ENCODE peak calls at places on chromosomes 11 and 22, in six cellular contexts. E, H, B, N, J and Q are unnamed samples.
A peak's percentile ranks its signal among the peaks of the same experiment; 100 is the strongest.

GRCh38 chr11:125441648-125442410 is 54.2 kb downstream of the FEZ1 start:
- DNase-seq in E (no peak), B (no peak), N (no peak), H (no peak), J (no peak), Q (no peak)

GRCh38 chr22:40183029-40183581 is 5.4 kb downstream of the TNRC6B start:
- DNase-seq in H (no peak), J (peak; percentile 43), E (peak; percentile 42), B (no peak), N (peak; percentile 66), Q (no peak)

GRCh38 chr11:84355911-84356310 is 1069.7 kb upstream of the CCDC90B start:
- DNase-seq in B (no peak), N (no peak), H (no peak), E (no peak), J (no peak), Q (no peak)

GRCh38 chr11:9619004-9619403 is 44.9 kb upstream of the SWAP70 start:
- DNase-seq in E (no peak), H (no peak), J (no peak), N (no peak), B (no peak), Q (no peak)

GRCh38 chr22:45969801-45970464 is 7.0 kb downstream of the WNT7B start:
- DNase-seq in H (no peak), J (no peak), E (no peak), B (no peak), N (no peak), Q (no peak)

GRCh38 chr11:116215471-116216113 is 557.2 kb downstream of the BUD13 start:
- DNase-seq in J (no peak), E (no peak), B (no peak), H (no peak), N (no peak), Q (no peak)

GRCh38 chr22:50226224-50227165 is 18.3 kb downstream of the TUBGCP6 start:
- DNase-seq in H (no peak), N (no peak), E (no peak), B (no peak), J (no peak), Q (no peak)

GRCh38 chr11:76667271-76667818 is 3.2 kb downstream of the LRRC32 start:
- DNase-seq in J (no peak), E (no peak), N (no peak), B (no peak), H (no peak), Q (no peak)

GRCh38 chr22:41913040-41913719 is 1.7 kb downstream of the SHISA8 start:
- DNase-seq in N (no peak), E (no peak), B (no peak), J (no peak), H (no peak), Q (no peak)

GRCh38 chr11:20973959-20974358 is 304.6 kb downstream of the NELL1 start:
- DNase-seq in H (no peak), J (no peak), N (no peak), E (no peak), B (no peak), Q (no peak)

GRCh38 chr22:25775501-25775900 is 33.5 kb downstream of the MYO18B start:
- DNase-seq in N (peak; percentile 59), H (no peak), J (no peak), E (no peak), B (no peak), Q (peak; percentile 69)

GRCh38 chr11:13602844-13603243 is 65.6 kb upstream of the FAR1 start:
- DNase-seq in H (no peak), N (no peak), J (no peak), E (no peak), B (no peak), Q (no peak)

GRCh38 chr11:1047576-1048156 is 11.1 kb upstream of the MUC6 start:
- DNase-seq in B (no peak), J (no peak), H (no peak), E (no peak), N (no peak), Q (no peak)

GRCh38 chr11:6992457-6993431 is 27.4 kb downstream of the ZNF214 start:
- DNase-seq in N (peak; percentile 91), E (no peak), J (no peak), B (no peak), H (no peak), Q (no peak)

GRCh38 chr11:19746081-19746480 is 33.4 kb downstream of the NAV2 start:
- DNase-seq in E (no peak), J (no peak), B (no peak), H (no peak), N (no peak), Q (no peak)

GRCh38 chr22:19877626-19878339 is 23.1 kb upstream of the GNB1L start:
- DNase-seq in N (peak; percentile 53), E (no peak), B (no peak), H (no peak), J (no peak), Q (no peak)

GRCh38 chr11:36015806-36016205 is 71.9 kb downstream of the LDLRAD3 start:
- DNase-seq in J (no peak), N (no peak), E (no peak), B (no peak), H (no peak), Q (no peak)

GRCh38 chr11:2137202-2138071 is 1.8 kb downstream of the IGF2 start:
- DNase-seq in B (no peak), E (no peak), N (peak; percentile 62), J (peak; percentile 42), H (no peak), Q (peak; percentile 89)

GRCh38 chr22:24361976-24362646 is 65.3 kb upstream of the ADORA2A start:
- DNase-seq in N (no peak), B (no peak), H (no peak), J (no peak), E (no peak), Q (no peak)

GRCh38 chr11:11988862-11989261 is 19.6 kb downstream of the DKK3 start:
- DNase-seq in H (no peak), E (no peak), N (no peak), J (peak; percentile 38), B (no peak), Q (peak; percentile 27)

GRCh38 chr11:64238999-64239398 is 1.9 kb upstream of the FKBP2 start:
- DNase-seq in N (no peak), B (no peak), H (no peak), J (no peak), E (peak; percentile 81), Q (no peak)

GRCh38 chr11:9687736-9688494 is 24.0 kb downstream of the SWAP70 start:
- DNase-seq in E (no peak), J (no peak), H (no peak), N (peak; percentile 10), B (no peak), Q (no peak)